ENCODE peak calls at places on chromosomes 3 and 15, in nine cellular contexts. I, P, N, Z, W, O, L, T and J are unnamed samples.

GRCh38 chr15:40367673-40368611 is 9.9 kb downstream of the DISP2 start:
- DNase-seq in I (no peak), P (peak), N (peak), Z (peak), W (peak), O (peak), L (peak), T (peak), J (peak)

GRCh38 chr3:113104746-113105479 is 106.4 kb upstream of the BOC start:
- DNase-seq in I (no peak), P (no peak), N (no peak), Z (peak), W (peak), O (no peak), L (no peak), T (no peak), J (no peak)

GRCh38 chr15:52787123-52787503 is 3.0 kb downstream of the ONECUT1 start:
- DNase-seq in I (no peak), P (peak), N (no peak), Z (peak), W (no peak), O (no peak), L (no peak), T (no peak), J (no peak)

GRCh38 chr3:57046120-57046519 is 14.3 kb upstream of the SPATA12 start:
- DNase-seq in I (no peak), P (no peak), N (no peak), Z (no peak), W (no peak), O (no peak), L (no peak), T (no peak), J (no peak)

GRCh38 chr15:67126551-67127333 is 61.3 kb downstream of the SMAD3 start:
- DNase-seq in I (peak), P (peak), N (no peak), Z (no peak), W (no peak), O (no peak), L (no peak), T (no peak), J (no peak)

GRCh38 chr3:30775070-30775469 is 119.4 kb downstream of the GADL1 start:
- DNase-seq in I (no peak), P (no peak), N (no peak), Z (no peak), W (no peak), O (no peak), L (no peak), T (no peak), J (no peak)

GRCh38 chr3:22835041-22835440 is 368.1 kb upstream of the UBE2E2 start:
- DNase-seq in I (no peak), P (no peak), N (no peak), Z (no peak), W (peak), O (peak), L (no peak), T (no peak), J (no peak)

GRCh38 chr3:58835075-58835474 is 168.5 kb upstream of the FAM3D start:
- DNase-seq in I (no peak), P (no peak), N (no peak), Z (no peak), W (peak), O (no peak), L (peak), T (no peak), J (peak)

GRCh38 chr3:194269610-194270145 is 81.5 kb downstream of the CPN2 start:
- DNase-seq in I (no peak), P (peak), N (peak), Z (peak), W (peak), O (peak), L (peak), T (peak), J (no peak)

GRCh38 chr3:52237659-52238172 is 1.2 kb downstream of the TWF2 start:
- DNase-seq in I (no peak), P (peak), N (peak), Z (no peak), W (peak), O (peak), L (peak), T (peak), J (peak)

GRCh38 chr15:88664151-88664778 is 25.4 kb downstream of the ISG20 start:
- DNase-seq in I (no peak), P (no peak), N (peak), Z (no peak), W (no peak), O (peak), L (no peak), T (no peak), J (no peak)

GRCh38 chr15:51243774-51244173 is 94.6 kb downstream of the CYP19A1 start:
- DNase-seq in I (no peak), P (no peak), N (no peak), Z (no peak), W (no peak), O (peak), L (no peak), T (no peak), J (no peak)

GRCh38 chr3:27357665-27358258 is 11.4 kb downstream of the NEK10 start:
- DNase-seq in I (peak), P (peak), N (peak), Z (peak), W (peak), O (peak), L (peak), T (no peak), J (peak)

GRCh38 chr3:153284282-153284938 is 122.4 kb downstream of the RAP2B start:
- DNase-seq in I (no peak), P (peak), N (peak), Z (no peak), W (peak), O (peak), L (peak), T (peak), J (peak)

GRCh38 chr3:13801361-13802214 is 78.3 kb downstream of the WNT7A start:
- DNase-seq in I (no peak), P (no peak), N (no peak), Z (no peak), W (no peak), O (no peak), L (no peak), T (no peak), J (no peak)

GRCh38 chr3:172355836-172356235 is 92.4 kb downstream of the GHSR start:
- DNase-seq in I (no peak), P (no peak), N (peak), Z (no peak), W (peak), O (peak), L (peak), T (no peak), J (peak)

GRCh38 chr3:10498271-10498670 is 7.1 kb downstream of the ATP2B2 start:
- DNase-seq in I (no peak), P (no peak), N (no peak), Z (no peak), W (no peak), O (no peak), L (no peak), T (no peak), J (no peak)

GRCh38 chr3:42556089-42556632 is 25.6 kb downstream of the SEC22C start:
- DNase-seq in I (no peak), P (no peak), N (no peak), Z (no peak), W (no peak), O (no peak), L (no peak), T (no peak), J (no peak)

GRCh38 chr3:117304681-117305080 is 595.1 kb downstream of the TUSC7 start:
- DNase-seq in I (no peak), P (no peak), N (no peak), Z (no peak), W (no peak), O (no peak), L (no peak), T (no peak), J (no peak)

GRCh38 chr15:82595766-82596165 is 51.4 kb downstream of the CPEB1 start:
- DNase-seq in I (no peak), P (no peak), N (no peak), Z (no peak), W (no peak), O (no peak), L (no peak), T (no peak), J (no peak)

GRCh38 chr3:65490132-65490531 is 548.6 kb downstream of the MAGI1 start:
- DNase-seq in I (no peak), P (no peak), N (no peak), Z (no peak), W (no peak), O (no peak), L (no peak), T (no peak), J (no peak)

GRCh38 chr3:119580148-119580760 is 962 bp downstream of the ADPRH start:
- DNase-seq in I (peak), P (peak), N (peak), Z (no peak), W (peak), O (no peak), L (no peak), T (no peak), J (no peak)

GRCh38 chr3:49029563-49029884 is 326 bp upstream of the IMPDH2 start:
- DNase-seq in I (no peak), P (no peak), N (no peak), Z (no peak), W (no peak), O (no peak), L (no peak), T (no peak), J (no peak)

DNA sequence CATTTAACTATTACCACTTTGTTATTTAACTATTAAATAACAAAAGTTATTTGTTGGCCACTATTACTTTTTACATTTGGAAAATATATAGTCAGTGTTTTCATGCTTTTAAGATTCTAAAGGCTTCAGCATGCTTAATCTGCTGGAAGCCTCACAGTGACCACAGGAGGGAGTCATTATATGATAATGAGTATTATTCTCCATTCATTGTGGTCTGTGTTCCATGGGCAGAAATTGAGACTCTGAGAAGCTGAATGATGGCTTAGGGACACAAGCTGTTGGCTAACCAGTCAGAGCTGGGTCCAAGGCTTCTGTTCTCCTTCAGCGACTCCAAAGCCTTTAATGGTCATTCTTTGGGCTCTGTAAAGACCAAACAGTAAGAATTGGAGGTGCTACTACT is 64.7 kb downstream of the BFSP2 start:
- DNase-seq in I (no peak), P (no peak), N (peak), Z (no peak), W (peak), O (peak), L (peak), T (no peak), J (peak)
- TF ChIP-seq CTCF in I (peak), P (peak), N (peak), Z (no peak), W (peak), O (peak), L (peak), T (no peak), J (peak)

GRCh38 chr3:81416812-81417211 is 344.6 kb downstream of the GBE1 start:
- DNase-seq in I (no peak), P (no peak), N (no peak), Z (no peak), W (no peak), O (no peak), L (no peak), T (no peak), J (no peak)

GRCh38 chr3:81419196-81419595 is 342.2 kb downstream of the GBE1 start:
- DNase-seq in I (no peak), P (no peak), N (peak), Z (no peak), W (peak), O (peak), L (no peak), T (no peak), J (peak)
- TF ChIP-seq CTCF in I (peak), P (peak), N (peak), Z (peak), W (peak), O (no peak), L (no peak), T (no peak), J (peak)

DNA sequence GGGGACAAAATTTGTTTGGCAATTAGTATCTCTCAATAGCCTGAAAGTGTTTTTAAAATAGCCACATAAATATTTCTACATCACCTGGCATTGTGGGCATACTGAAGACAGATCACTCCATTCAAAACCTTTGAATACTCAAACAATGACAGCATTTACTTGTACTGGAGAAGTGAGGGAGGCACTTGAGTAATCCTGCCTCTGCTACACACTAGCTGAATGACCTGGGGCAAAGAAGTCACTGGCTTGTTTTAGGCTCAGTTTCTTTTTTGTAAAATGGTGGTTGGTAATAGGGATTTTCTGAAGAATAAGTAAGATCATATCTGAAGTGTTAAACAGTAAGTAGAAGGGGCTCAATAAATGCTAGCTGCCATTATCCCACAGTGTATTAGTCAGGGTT is 31.2 kb upstream of the PROK2 start:
- DNase-seq in I (no peak), P (no peak), N (no peak), Z (no peak), W (no peak), O (no peak), L (no peak), T (no peak), J (no peak)
- TF ChIP-seq CTCF in I (no peak), P (no peak), N (no peak), Z (no peak), W (no peak), O (no peak), L (no peak), T (no peak), J (no peak)

GRCh38 chr3:128073807-128074206 is 21.6 kb downstream of the SEC61A1 start:
- DNase-seq in I (no peak), P (no peak), N (peak), Z (no peak), W (no peak), O (no peak), L (no peak), T (no peak), J (no peak)

GRCh38 chr3:128076465-128076782 is 24.2 kb downstream of the SEC61A1 start:
- DNase-seq in I (no peak), P (no peak), N (no peak), Z (no peak), W (no peak), O (no peak), L (no peak), T (no peak), J (no peak)

GRCh38 chr3:128074851-128075515 is 22.7 kb downstream of the SEC61A1 start:
- DNase-seq in I (no peak), P (no peak), N (no peak), Z (no peak), W (no peak), O (no peak), L (no peak), T (no peak), J (no peak)

GRCh38 chr3:128076783-128077624 is 24.8 kb downstream of the SEC61A1 start:
- DNase-seq in I (no peak), P (peak), N (no peak), Z (peak), W (no peak), O (no peak), L (no peak), T (no peak), J (no peak)

DNA sequence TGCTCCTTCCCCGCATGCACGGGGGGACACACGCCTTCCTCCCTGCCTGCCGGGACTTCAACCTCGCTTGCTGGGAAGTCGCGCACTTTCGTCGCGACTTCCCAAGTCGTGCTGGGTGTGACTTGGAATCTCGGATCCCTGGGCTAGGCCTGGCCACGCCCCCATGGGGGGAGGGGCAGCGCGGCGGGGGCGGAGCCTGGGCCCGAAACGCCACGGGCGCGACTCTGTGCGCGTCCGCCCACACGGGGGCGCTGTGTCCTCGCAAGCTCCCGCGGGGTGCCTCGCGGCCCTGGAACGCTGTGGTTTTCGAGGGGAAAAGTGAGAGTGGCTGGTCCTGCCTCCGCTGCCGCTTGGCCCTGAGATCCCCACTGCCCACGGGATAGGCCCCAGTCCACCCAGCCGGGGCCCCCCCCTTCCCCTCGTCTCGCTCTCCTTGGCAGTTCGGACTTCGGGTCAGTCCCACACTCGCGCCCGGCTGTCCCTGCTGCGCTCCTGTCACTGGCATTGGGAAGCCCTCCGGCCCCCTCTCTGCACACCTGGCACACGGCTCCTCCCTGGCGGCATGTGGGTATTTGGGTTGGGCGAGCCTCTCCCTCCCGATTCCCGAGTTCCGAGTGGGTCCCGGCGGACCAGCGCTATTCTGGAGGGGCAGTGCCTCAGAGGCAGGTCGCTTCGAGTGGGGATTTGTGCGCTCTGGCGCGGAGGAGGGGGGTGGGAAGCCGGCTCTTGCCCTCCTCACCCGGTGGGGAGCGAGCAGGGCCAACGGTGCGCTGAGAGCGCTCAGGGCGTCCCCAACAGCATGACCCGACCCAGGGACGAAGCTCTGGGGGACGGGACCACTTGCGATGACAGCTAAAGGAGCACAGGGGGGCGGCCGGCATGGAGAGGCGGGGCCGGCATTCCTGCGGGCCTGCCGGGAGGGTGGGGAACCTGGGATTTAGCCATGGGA is 23.6 kb downstream of the SEC61A1 start:
- DNase-seq in I (no peak), P (peak), N (peak), Z (peak), W (peak), O (peak), L (peak), T (peak), J (peak)
- TF ChIP-seq CTCF in I (no peak), P (peak), N (peak), Z (peak), W (peak), O (peak), L (peak), T (peak), J (peak)

GRCh38 chr3:17810759-17811158 is 68.3 kb upstream of the TBC1D5 start:
- DNase-seq in I (no peak), P (no peak), N (peak), Z (no peak), W (peak), O (no peak), L (no peak), T (no peak), J (peak)
- TF ChIP-seq CTCF in I (peak), P (no peak), N (peak), Z (no peak), W (peak), O (no peak), L (peak), T (no peak), J (peak)

GRCh38 chr3:69439683-69440270 is 53.9 kb upstream of the FRMD4B start:
- DNase-seq in I (no peak), P (no peak), N (peak), Z (no peak), W (peak), O (peak), L (no peak), T (no peak), J (no peak)
- TF ChIP-seq CTCF in I (peak), P (peak), N (peak), Z (peak), W (peak), O (peak), L (peak), T (no peak), J (peak)

DNA sequence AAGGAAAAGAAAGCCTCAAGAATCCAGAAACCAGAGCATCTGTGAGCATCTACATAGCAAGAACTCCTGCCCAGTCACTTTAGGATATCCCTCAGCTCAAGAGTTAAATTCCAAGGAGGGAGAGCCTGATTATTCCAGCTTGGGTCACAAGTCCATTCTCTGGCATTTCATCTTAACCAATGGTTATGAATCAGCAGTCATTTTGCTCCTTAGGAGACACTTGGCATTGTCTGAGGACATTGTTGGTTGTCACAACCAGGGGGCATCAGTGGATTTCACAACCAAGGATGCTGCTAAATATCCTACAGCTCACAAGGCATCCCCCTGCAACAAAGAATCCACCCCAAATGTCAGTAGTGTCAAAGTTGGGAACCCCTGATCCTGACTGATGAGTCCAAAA is 51.0 kb upstream of the LMCD1 start:
- DNase-seq in I (peak), P (no peak), N (no peak), Z (no peak), W (peak), O (no peak), L (no peak), T (no peak), J (peak)
- TF ChIP-seq CTCF in I (no peak), P (no peak), N (no peak), Z (no peak), W (no peak), O (no peak), L (no peak), T (no peak), J (peak)

DNA sequence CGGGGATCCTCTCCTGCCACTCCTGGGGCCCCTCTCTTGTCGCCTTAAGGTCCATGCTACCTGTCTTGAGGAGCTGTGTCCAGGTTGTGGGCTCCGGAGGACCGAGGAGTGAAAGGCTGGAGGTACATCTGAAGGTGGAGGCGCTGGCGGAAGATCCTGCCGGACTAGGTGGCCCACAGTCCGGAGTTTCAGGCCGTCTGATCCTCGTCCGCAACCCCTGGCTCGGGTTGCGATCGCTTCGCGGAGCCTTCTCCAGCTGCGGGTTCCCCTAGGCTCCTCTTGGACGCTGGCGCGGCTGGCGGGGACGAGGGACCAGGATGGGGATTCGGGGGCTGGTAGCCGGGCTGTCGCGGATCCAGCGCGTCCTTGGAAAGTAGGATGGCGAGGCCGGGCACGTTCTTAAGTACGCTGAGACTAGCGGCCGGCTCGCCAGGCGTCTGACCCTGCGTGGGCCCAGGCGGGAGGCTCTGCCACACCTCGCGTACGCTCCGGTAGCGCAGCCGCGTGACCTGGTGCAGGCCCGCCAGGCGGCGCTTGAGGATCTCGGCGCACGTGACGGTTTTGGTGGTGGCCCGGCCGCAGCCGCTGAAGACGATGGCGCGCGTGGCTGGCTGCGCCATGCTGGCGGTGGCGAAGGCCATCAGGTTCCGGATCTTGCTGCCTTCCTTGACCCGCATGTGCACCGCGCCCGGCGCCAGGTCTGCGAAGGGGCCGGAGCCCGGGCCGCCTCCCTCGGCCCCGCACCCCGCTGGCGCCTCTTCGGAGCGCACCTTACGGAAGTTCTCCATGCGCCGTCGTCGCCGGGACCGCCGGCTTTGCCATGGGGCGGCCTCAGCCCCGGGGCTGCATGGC is 550 bp downstream of the RPP25 start:
- DNase-seq in I (peak), P (peak), N (peak), Z (peak), W (peak), O (peak), L (no peak), T (peak), J (no peak)
- TF ChIP-seq CTCF in I (peak), P (peak), N (peak), Z (no peak), W (peak), O (no peak), L (peak), T (peak), J (peak)